ENCODE peak calls at places on chromosomes 7 and 10, in eight cellular contexts. W, U, R, D, C, E, K and I are unnamed samples.

GRCh38 chr7:106070567-106071254 is 41.4 kb downstream of the SYPL1 start:
- DNase-seq in W (no peak), C (no peak), R (no peak), U (no peak), K (no peak), E (no peak), D (no peak), I (no peak)

GRCh38 chr7:64606385-64606784 is 43.5 kb upstream of the ZNF680 start:
- DNase-seq in W (no peak), R (no peak), C (no peak), U (no peak), D (no peak), E (no peak), K (no peak), I (no peak)

GRCh38 chr7:85750454-85750949 is 563.6 kb upstream of the SEMA3D start:
- DNase-seq in W (peak; percentile 68), E (no peak), R (no peak), K (no peak), C (peak; percentile 62), D (no peak), U (peak; percentile 22), I (no peak)

GRCh38 chr10:31866118-31866670 is 62.4 kb downstream of the ARHGAP12 start:
- DNase-seq in C (no peak), W (no peak), K (no peak), R (no peak), U (no peak), E (no peak), D (no peak), I (no peak)

GRCh38 chr10:114881916-114882315 is 56.1 kb upstream of the TRUB1 start:
- DNase-seq in K (no peak), E (no peak), W (no peak), C (no peak), R (no peak), D (no peak), U (no peak), I (no peak)

GRCh38 chr10:93357680-93358079 is 124.5 kb downstream of the MYOF start:
- DNase-seq in D (no peak), W (peak; percentile 62), C (peak; percentile 66), K (no peak), E (no peak), R (no peak), U (peak; percentile 13), I (no peak)

GRCh38 chr10:83952273-83952672 is 187.0 kb upstream of the GHITM start:
- DNase-seq in D (no peak), E (no peak), U (no peak), K (no peak), C (no peak), W (no peak), R (no peak), I (no peak)

GRCh38 chr7:1915326-1915725 is 245.2 kb downstream of the ELFN1 start:
- DNase-seq in C (no peak), K (peak; percentile 4), W (no peak), D (no peak), E (no peak), U (no peak), R (peak; percentile 5), I (no peak)

GRCh38 chr10:12389154-12389734 is 39.9 kb downstream of the CAMK1D start:
- DNase-seq in D (no peak), E (no peak), W (no peak), U (no peak), C (no peak), R (no peak), K (no peak), I (no peak)

GRCh38 chr7:147556317-147556716 is 1034.2 kb upstream of the C7orf33 start:
- DNase-seq in D (no peak), E (no peak), W (no peak), R (no peak), U (no peak), K (no peak), C (no peak), I (no peak)

GRCh38 chr10:46033602-46034011 is 3.2 kb upstream of the NCOA4 start:
- DNase-seq in E (peak; percentile 61), D (peak; percentile 67), W (peak; percentile 88), R (no peak), C (peak; percentile 79), U (peak; percentile 67), K (no peak), I (no peak)

GRCh38 chr7:106891545-106892410 is 26.7 kb downstream of the PIK3CG start:
- DNase-seq in E (no peak), D (no peak), W (peak; percentile 17), R (no peak), K (no peak), U (no peak), C (no peak), I (no peak)

GRCh38 chr10:23449677-23450220 is 10.9 kb downstream of the OTUD1 start:
- DNase-seq in R (no peak), C (no peak), K (no peak), E (no peak), D (no peak), U (no peak), W (no peak), I (no peak)

GRCh38 chr10:94983555-94983954 is 45.1 kb downstream of the CYP2C9 start:
- DNase-seq in E (no peak), D (no peak), C (no peak), R (no peak), U (no peak), W (no peak), K (no peak), I (no peak)

GRCh38 chr10:130227883-130228282 is 91.7 kb downstream of the GLRX3 start:
- DNase-seq in E (no peak), W (no peak), K (no peak), U (no peak), C (no peak), D (no peak), R (no peak), I (no peak)

GRCh38 chr10:61815505-61815904 is 86.0 kb upstream of the ARID5B start:
- DNase-seq in E (no peak), K (no peak), W (peak; percentile 64), R (no peak), D (no peak), C (peak; percentile 5), U (peak; percentile 25), I (no peak)

GRCh38 chr10:61822781-61823230 is 78.7 kb upstream of the ARID5B start:
- DNase-seq in C (no peak), W (no peak), U (peak; percentile 83), K (no peak), D (no peak), E (no peak), R (no peak), I (peak; percentile 50)

GRCh38 chr10:61821153-61821552 is 80.3 kb upstream of the ARID5B start:
- DNase-seq in C (no peak), D (no peak), K (no peak), R (no peak), U (peak; percentile 80), E (no peak), W (no peak), I (no peak)

GRCh38 chr10:61822096-61822495 is 79.4 kb upstream of the ARID5B start:
- DNase-seq in C (no peak), U (no peak), R (no peak), D (no peak), E (no peak), K (no peak), W (no peak), I (no peak)

DNA sequence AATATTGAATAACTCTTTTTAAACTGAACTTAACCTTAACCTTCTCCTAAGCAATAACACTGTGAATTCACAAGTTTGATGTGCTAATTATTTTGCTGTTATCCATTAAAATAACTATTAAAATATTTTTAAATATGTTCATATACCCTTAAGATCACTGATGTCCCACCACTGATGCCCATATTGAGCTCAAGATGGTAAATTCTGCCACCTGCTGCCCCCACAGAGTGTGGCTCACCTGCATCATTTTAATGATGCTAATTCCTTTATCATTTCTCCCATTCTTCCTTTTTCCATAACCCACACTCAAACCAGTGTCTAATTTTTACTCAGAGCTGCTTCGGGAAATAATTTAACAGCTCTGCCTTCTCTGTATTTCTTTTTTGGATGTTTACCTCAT is 82.3 kb upstream of the ARID5B start:
- DNase-seq in R (no peak), C (no peak), W (no peak), D (no peak), K (no peak), E (no peak), U (no peak), I (no peak)
- TF ChIP-seq CTCF in R (no peak), C (no peak), W (no peak), D (no peak), K (no peak), E (no peak), U (no peak), I (no peak)

DNA sequence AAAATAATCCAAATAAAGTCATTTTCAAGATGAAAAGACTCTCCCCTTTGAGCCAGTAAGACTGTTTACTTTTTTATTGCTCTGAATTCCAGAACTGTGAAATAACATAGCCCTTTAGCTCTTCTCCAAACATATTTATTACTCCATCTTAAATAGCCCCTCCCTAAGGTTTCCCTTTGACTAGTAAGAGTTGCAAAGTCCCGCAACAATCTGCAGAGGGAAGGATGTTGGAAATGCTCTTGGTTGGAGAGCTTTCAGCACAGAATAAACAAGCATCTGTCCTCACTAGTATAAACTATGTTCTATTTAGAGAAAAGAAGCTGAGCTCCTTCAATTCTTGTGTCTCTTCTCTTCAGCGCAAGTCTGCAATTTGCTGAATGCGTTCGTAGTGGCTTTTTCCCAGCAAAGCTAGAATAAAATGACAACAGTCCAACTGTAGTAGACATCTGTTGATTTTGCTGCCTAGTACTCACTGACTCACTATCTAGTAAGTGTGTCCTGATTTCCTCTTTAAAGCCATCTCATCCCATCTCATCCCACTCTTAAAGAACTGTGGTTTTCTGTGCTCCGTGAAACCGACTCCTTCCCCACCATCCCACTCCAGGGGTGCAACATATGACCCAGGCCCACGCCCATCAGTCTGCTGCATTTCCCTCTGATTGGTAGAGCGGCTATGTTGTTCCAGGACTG is 104.0 kb downstream of the FAM107B start:
- DNase-seq in D (peak; percentile 77), K (no peak), W (peak; percentile 10), E (no peak), C (no peak), R (no peak), U (no peak), I (peak; percentile 76)
- H3K4me3 ChIP-seq in D (no peak overlapping the region), K (no peak overlapping the region), W (no peak overlapping the region), E (no peak overlapping the region), C (no peak overlapping the region), R (no peak overlapping the region), U (no peak overlapping the region), I (peak overlapping the region; percentile 5)

DNA sequence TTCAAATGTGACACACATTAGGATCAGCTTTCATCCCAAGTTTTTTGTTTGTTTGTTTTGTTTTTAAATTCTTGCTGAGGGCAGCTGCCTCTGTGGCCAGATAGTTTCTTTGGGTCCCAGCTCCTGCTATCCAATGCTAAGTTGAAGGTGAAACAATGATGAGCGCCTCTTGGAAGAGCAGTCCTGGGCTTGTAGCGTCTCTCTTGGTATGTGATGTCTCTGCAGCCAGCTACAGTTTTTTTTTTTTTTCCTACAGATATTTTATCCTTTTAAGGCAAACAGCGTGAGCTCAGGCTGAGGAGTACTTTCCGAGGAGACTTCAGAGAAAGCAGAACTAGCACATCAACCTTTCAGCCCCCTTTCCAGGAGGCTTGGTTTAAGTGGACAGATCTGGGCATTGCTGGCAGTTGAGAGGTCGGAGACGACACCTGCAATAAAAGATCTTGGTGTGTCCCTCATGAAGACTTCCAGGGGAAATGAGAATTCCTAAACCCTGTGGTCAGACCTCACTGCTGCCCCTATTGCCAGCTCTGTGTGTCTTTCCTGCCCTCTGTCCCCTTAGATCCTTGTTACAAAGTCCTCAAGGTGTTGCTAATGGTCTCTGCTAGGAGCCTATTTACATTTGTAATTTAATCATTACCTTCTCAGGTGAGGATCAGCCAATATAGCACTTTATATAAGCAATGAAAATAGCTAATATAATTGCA is 9.1 kb downstream of the PRKG1 start:
- DNase-seq in K (no peak), C (no peak), R (no peak), W (peak; percentile 47), D (peak; percentile 38), U (no peak), E (no peak), I (no peak)
- TF ChIP-seq CTCF in K (no peak), C (no peak), R (no peak), W (no peak), D (peak; percentile 30), U (no peak), E (no peak), I (no peak)

GRCh38 chr10:49761201-49761788 is 828 bp downstream of the OGDHL start:
- DNase-seq in W (no peak), R (no peak), C (peak; percentile 15), U (no peak), D (no peak), E (no peak), K (no peak), I (no peak)
- H3K4me3 ChIP-seq in W (peak overlapping the region; percentile 77), R (peak overlapping the region; percentile 55), C (peak overlapping the region; percentile 49), U (no peak overlapping the region), D (no peak overlapping the region), E (peak overlapping the region; percentile 65), K (no peak overlapping the region), I (peak overlapping the region; percentile 44)